ENCODE peak calls at places on chromosome 1, in eight cellular contexts. J is HFF-Myc; T is KBM-7; L is G401; H is stomach; W is activated CD8-positive, alpha-beta memory T cell treated with anti-CD3 and anti-CD28 coated beads, Interleukin-2, amount 10 ng/mL, durations not matched to agents 7 days and 5 days; G is B cell; U is activated T-cell treated with anti-CD3 and anti-CD28 coated beads, Interleukin-2, amount 50 U/mL, for 72 hours. Z is an unnamed sample.
A peak's percentile ranks its signal among the peaks of the same experiment; 100 is the strongest.

GRCh38 chr1:179206817-179207216 is 22.7 kb downstream of the ABL2 start:
- DNase-seq in U (no peak), J (no peak), H (no peak), G (no peak), T (no peak), W (no peak), L (peak; percentile 62), Z (no peak)

GRCh38 chr1:196372896-196373536 is 235.2 kb downstream of the KCNT2 start:
- DNase-seq in L (peak; percentile 8), W (no peak), T (peak; percentile 29), U (no peak), H (no peak), J (no peak), G (peak; percentile 3), Z (no peak)

GRCh38 chr1:62076286-62076685 is 118.4 kb upstream of the L1TD1 start:
- DNase-seq in G (no peak), W (no peak), U (no peak), T (no peak), L (no peak), J (peak; percentile 50), H (no peak), Z (no peak)

GRCh38 chr1:169484107-169484506 is 1.6 kb downstream of the SLC19A2 start:
- DNase-seq in U (no peak), H (no peak), L (peak; percentile 22), G (no peak), J (no peak), T (peak; percentile 28), W (no peak), Z (no peak)

GRCh38 chr1:47839460-47839760 is 157.8 kb downstream of the TRABD2B start:
- DNase-seq in T (no peak), W (no peak), U (no peak), H (no peak), J (no peak), G (no peak), L (no peak), Z (peak; percentile 53)

GRCh38 chr1:178628637-178629548 is 96.2 kb upstream of the RALGPS2 start:
- DNase-seq in T (no peak), W (no peak), L (no peak), H (no peak), G (no peak), J (no peak), U (no peak), Z (no peak)

GRCh38 chr1:147171399-147172167 is 687 bp downstream of the PRKAB2 start:
- DNase-seq in T (no peak), H (no peak), G (no peak), J (no peak), W (no peak), L (peak; percentile 44), U (no peak), Z (no peak)

GRCh38 chr1:205543351-205544305 is 39.2 kb downstream of the CDK18 start:
- DNase-seq in L (peak; percentile 74), H (peak; percentile 82), U (peak; percentile 38), W (peak; percentile 50), G (no peak), J (peak; percentile 61), T (peak; percentile 51), Z (peak; percentile 60)

GRCh38 chr1:97174039-97174704 is 452.6 kb downstream of the PTBP2 start:
- DNase-seq in J (no peak), H (no peak), L (no peak), U (no peak), T (no peak), W (no peak), G (no peak), Z (no peak)

GRCh38 chr1:245933431-245934042 is 573.5 kb downstream of the SMYD3 start:
- DNase-seq in T (no peak), L (no peak), U (no peak), W (no peak), J (no peak), H (no peak), G (no peak), Z (no peak)

Z was measured in colonic mucosa.